ENCODE peak calls at places on chromosomes 16 and 17, in five cellular contexts. G, H, X, R and A are unnamed samples. For H3K36me3 and H3K4me1, the result is how much of the 10 kb centered on the place peaks cover.

GRCh38 chr17:77085916-77086432 is 54.8 kb upstream of the SEC14L1 start:
- DNase-seq in G (no peak), H (no peak), X (no peak), R (no peak), A (no peak)

GRCh38 chr16:30728904-30729672 is 19.1 kb upstream of the PHKG2 start:
- DNase-seq in G (no peak), H (no peak), X (no peak), R (no peak), A (no peak)

GRCh38 chr17:71764507-71764906 is 356.3 kb upstream of the SOX9 start:
- DNase-seq in G (no peak), H (peak), X (no peak), R (peak), A (peak)

GRCh38 chr17:68961204-68961893 is 6.2 kb upstream of the ABCA8 start:
- DNase-seq in G (peak), H (peak), X (no peak), R (no peak), A (no peak)

GRCh38 chr16:48323783-48324775 is 61.1 kb downstream of the SIAH1 start:
- DNase-seq in G (no peak), H (peak), X (peak), R (peak), A (no peak)

GRCh38 chr16:49620158-49620867 is 235.6 kb downstream of the ZNF423 start:
- DNase-seq in G (peak), H (peak), X (peak), R (peak), A (peak)

GRCh38 chr16:58127033-58127556 is 2.1 kb downstream of the CFAP20 start:
- DNase-seq in G (no peak), H (peak), X (peak), R (peak), A (no peak)

GRCh38 chr16:69176033-69176780 is 10.8 kb upstream of the SNTB2 start:
- DNase-seq in G (no peak), H (peak), X (peak), R (peak), A (no peak)

GRCh38 chr16:12340151-12340733 is 363.7 kb downstream of the SNX29 start:
- DNase-seq in G (no peak), H (peak), X (peak), R (peak), A (peak)

GRCh38 chr16:46908540-46909372 is 24.6 kb downstream of the GPT2 start:
- DNase-seq in G (no peak), H (peak), X (peak), R (peak), A (peak)

GRCh38 chr16:17476414-17477259 is 5.9 kb upstream of the XYLT1 start:
- DNase-seq in G (no peak), H (peak), X (peak), R (no peak), A (peak)

GRCh38 chr16:72241930-72242329 is 70.0 kb upstream of the PMFBP1 start:
- DNase-seq in G (no peak), H (peak), X (peak), R (peak), A (peak)

GRCh38 chr17:41061969-41062368 is 2.1 kb upstream of the KRTAP2-3 start:
- DNase-seq in G (no peak), H (peak), X (peak), R (peak), A (no peak)

GRCh38 chr16:68286153-68287074 is 22.1 kb downstream of the SLC7A6 start:
- DNase-seq in G (no peak), H (no peak), X (no peak), R (no peak), A (no peak)

GRCh38 chr17:73595068-73595865 is 49.0 kb downstream of the SDK2 start:
- DNase-seq in G (no peak), H (no peak), X (no peak), R (peak), A (peak)

GRCh38 chr16:1614226-1615102 is 2.3 kb downstream of the CRAMP1 start:
- DNase-seq in G (peak), H (peak), X (peak), R (peak), A (peak)

GRCh38 chr16:27175888-27176287 is 27.4 kb upstream of the KDM8 start:
- DNase-seq in G (no peak), H (peak), X (no peak), R (no peak), A (peak)

GRCh38 chr17:41666336-41666680 is 22.4 kb upstream of the EIF1 start:
- DNase-seq in G (peak), H (peak), X (peak), R (peak), A (no peak)

GRCh38 chr17:61149862-61150362 is 249.7 kb upstream of the TBX2 start:
- DNase-seq in G (no peak), H (no peak), X (no peak), R (no peak), A (no peak)

GRCh38 chr17:16929757-16930520 is 42.0 kb downstream of the TNFRSF13B start:
- DNase-seq in G (peak), H (no peak), X (no peak), R (no peak), A (no peak)

GRCh38 chr17:59791603-59792457 is 84.4 kb downstream of the VMP1 start:
- DNase-seq in G (no peak), H (peak), X (peak), R (no peak), A (no peak)

GRCh38 chr17:61570118-61570517 is 20.9 kb downstream of the NACA2 start:
- DNase-seq in G (no peak), H (no peak), X (peak), R (peak), A (no peak)

GRCh38 chr16:75250809-75251279 is 580 bp downstream of the BCAR1 start:
- DNase-seq in G (peak), H (peak), X (no peak), R (peak), A (peak)

GRCh38 chr17:66904760-66905637 is 59.5 kb upstream of the CACNG4 start:
- DNase-seq in G (no peak), H (peak), X (peak), R (peak), A (no peak)

GRCh38 chr16:20676268-20676828 is 21.1 kb downstream of the ACSM1 start:
- DNase-seq in G (no peak), H (no peak), X (no peak), R (no peak), A (no peak)

GRCh38 chr17:8997994-8998628 is 23.2 kb upstream of the NTN1 start:
- DNase-seq in G (no peak), H (peak), X (peak), R (peak), A (peak)
- H3K9ac ChIP-seq in G (no peak), H (no peak), X (no peak), R (no peak), A (no peak)

DNA sequence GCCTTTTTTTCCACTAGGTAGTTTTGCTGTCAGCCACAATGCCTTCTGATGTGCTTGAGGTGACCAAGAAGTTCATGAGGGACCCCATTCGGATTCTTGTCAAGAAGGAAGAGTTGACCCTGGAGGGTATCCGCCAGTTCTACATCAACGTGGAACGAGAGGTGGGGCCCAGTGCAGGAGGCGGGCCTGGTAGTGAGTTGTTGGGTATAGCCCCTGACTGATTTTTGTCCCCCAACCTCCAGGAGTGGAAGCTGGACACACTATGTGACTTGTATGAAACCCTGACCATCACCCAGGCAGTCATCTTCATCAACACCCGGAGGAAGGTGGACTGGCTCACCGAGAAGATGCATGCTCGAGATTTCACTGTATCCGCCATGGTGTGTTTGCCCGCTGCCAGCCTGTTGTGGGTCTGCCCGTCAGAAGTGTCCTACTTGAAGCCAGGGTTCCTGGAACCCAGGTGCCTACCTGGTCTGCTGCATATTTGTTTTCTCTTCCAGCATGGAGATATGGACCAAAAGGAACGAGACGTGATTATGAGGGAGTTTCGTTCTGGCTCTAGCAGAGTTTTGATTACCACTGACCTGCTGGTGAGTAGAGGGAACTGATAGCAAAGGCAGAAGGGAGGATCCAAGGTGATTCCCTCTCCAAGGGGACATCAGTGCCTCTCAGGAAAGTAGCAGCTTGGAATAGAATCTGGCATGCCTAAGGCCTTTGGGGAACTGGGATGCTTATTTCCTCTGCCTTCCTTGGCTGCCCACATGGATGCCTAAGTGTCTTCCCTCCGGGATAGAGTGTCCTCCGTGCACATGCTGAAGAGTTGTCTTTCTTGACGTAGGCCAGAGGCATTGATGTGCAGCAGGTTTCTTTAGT is 1.9 kb upstream of the CD68 start:
- DNase-seq in G (peak), H (no peak), X (no peak), R (no peak), A (peak)
- H3K36me3 ChIP-seq in G (under half), H (under half), X (half or more), R (half or more), A (half or more)

DNA sequence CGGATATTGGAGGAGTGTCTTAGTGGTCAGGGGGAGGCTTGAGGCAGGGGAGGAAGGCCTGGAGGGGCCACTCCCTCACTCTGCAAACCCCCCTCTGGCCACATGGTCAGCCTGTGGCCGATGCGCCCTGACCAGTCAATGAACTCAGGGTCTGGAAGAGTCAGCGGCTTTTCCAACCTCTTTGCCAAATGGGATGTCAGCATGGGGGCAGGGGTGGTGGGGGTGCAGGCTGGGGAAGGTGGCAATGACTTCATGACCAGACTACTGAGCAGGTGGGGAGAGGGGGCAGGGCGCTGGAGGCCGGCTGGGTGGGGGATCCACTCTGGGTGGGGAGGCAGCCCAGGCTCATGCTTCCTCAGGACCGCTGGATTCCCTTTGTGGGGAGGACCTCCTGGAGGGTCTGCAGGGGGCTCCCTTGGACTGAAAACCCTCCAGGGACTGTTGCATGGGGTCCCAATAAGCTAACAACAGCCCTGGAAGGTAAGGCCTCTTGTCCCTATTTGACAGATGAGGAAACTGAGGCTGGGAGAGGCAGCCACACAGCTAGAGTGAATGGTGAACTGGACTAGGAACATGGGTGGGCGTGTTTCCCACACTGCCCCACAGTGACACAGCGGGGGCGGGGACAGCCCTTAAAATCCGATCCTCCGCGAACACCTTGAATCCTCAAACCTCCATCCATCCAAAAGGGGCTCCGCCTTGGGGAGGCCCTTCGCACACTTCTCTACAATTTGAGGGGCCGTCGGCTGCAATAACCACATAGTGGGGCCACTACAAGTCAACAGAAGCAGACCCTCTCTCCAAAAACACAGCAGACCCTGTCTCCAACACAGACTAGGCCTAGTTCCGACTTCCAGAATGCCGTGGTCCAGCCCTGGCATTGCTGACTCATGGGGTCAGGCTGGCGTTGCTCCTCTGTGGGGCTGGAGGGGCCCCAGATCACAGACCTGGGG is 81.0 kb upstream of the TOB1 start:
- DNase-seq in G (no peak), H (no peak), X (no peak), R (no peak), A (peak)
- H3K4me1 ChIP-seq in G (under half), H (under half), X (under half), R (half or more), A (under half)

DNA sequence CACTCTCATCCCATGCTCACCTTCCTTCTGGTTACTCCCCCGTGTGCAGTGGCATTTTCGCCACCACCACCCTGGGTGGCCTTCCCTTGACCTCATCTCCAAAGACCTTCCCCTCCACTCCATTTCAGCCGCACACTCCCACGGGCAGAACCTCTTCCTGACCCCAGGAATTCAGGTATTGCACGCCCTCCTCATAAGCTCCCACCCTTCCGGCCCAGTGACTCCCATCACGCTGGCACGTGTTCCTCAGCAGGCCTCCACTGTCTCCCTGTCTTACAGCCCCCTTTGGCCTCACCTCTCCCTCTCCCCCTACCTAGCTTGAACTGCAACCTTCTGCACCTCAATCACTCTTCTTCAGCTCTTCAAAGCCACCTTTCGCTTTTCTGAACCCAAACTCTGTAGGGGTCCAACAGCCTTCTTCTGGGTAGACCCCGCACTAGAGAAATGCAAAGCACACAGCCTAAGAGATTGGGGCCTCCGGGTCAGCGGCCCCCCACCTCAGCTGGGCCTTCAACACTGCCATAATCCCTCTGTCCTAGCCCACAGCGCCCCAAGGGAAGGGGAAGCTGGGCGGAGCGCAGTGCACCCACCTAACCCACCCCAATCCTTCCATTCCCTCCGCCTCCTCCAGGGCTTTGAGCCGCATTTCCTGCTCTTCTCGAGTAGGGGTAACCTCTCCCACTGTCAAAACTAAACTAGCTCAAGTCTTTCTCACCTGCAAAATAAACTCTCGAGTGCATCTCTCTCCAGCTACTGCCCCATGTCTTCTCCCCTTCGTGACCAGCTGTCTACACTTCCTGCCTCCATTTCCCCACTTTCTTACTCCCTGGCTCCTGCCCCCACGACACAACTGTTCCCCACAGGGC is 1.7 kb upstream of the TMEM97 start:
- DNase-seq in G (no peak), H (no peak), X (no peak), R (no peak), A (peak)
- H3K9ac ChIP-seq in G (no peak), H (no peak), X (no peak), R (no peak), A (no peak)

GRCh38 chr17:75605790-75606189 is 18.2 kb downstream of the MYO15B start:
- DNase-seq in G (peak), H (no peak), X (no peak), R (no peak), A (no peak)
- H3K36me3 ChIP-seq in G (under half), H (under half), X (under half), R (under half), A (under half)

GRCh38 chr17:47281246-47281645 is 27.6 kb downstream of the ITGB3 start:
- DNase-seq in G (no peak), H (no peak), X (no peak), R (no peak), A (no peak)
- H3K4me1 ChIP-seq in G (under half), H (under half), X (under half), R (under half), A (under half)